ENCODE peak calls at places on chromosomes 16 and 17, in ten cellular contexts. One of them, this sample, is unnamed.
A peak's percentile ranks its signal among the peaks of the same experiment; 100 is the strongest.

GRCh38 chr17:64984776-64985521 is 65.7 kb upstream of the LRRC37A3 start:
- DNase-seq in dorsolateral prefrontal cortex: no peak
- DNase-seq in progenitor cell of endocrine pancreas: no peak
- DNase-seq in lung: no peak
- DNase-seq in left cardiac atrium: no peak
- DNase-seq in C1 segment of cervical spinal cord: no peak
- DNase-seq in hippocampal formation: no peak
- DNase-seq in stimulated activated CD4-positive, alpha-beta T cell treated with anti-CD3 and anti-CD28 coated beads, Interleukin-2, amount 100 ng/mL, for 24 hours: peak; percentile 42
- DNase-seq in heart left ventricle: no peak
- DNase-seq in activated CD8-positive, alpha-beta T cell treated with anti-CD3 and anti-CD28 coated beads, Interleukin-2, amount 10 ng/mL, durations not matched to agents 7 days and 5 days: peak; percentile 75
- DNase-seq in this sample: no peak

GRCh38 chr16:31149894-31150890 is at the start of gene PRSS36:
- DNase-seq in dorsolateral prefrontal cortex: no peak
- DNase-seq in progenitor cell of endocrine pancreas: no peak
- DNase-seq in lung: no peak
- DNase-seq in left cardiac atrium: no peak
- DNase-seq in C1 segment of cervical spinal cord: no peak
- DNase-seq in hippocampal formation: no peak
- DNase-seq in stimulated activated CD4-positive, alpha-beta T cell treated with anti-CD3 and anti-CD28 coated beads, Interleukin-2, amount 100 ng/mL, for 24 hours: no peak
- DNase-seq in heart left ventricle: no peak
- DNase-seq in activated CD8-positive, alpha-beta T cell treated with anti-CD3 and anti-CD28 coated beads, Interleukin-2, amount 10 ng/mL, durations not matched to agents 7 days and 5 days: no peak
- DNase-seq in this sample: no peak

GRCh38 chr16:22659933-22660332 is 149.2 kb downstream of the NPIPB5 start:
- DNase-seq in dorsolateral prefrontal cortex: no peak
- DNase-seq in progenitor cell of endocrine pancreas: no peak
- DNase-seq in lung: no peak
- DNase-seq in left cardiac atrium: no peak
- DNase-seq in C1 segment of cervical spinal cord: no peak
- DNase-seq in hippocampal formation: no peak
- DNase-seq in stimulated activated CD4-positive, alpha-beta T cell treated with anti-CD3 and anti-CD28 coated beads, Interleukin-2, amount 100 ng/mL, for 24 hours: no peak
- DNase-seq in heart left ventricle: no peak
- DNase-seq in activated CD8-positive, alpha-beta T cell treated with anti-CD3 and anti-CD28 coated beads, Interleukin-2, amount 10 ng/mL, durations not matched to agents 7 days and 5 days: no peak
- DNase-seq in this sample: no peak

GRCh38 chr17:71327376-71328059 is 793.3 kb upstream of the SOX9 start:
- DNase-seq in dorsolateral prefrontal cortex: no peak
- DNase-seq in progenitor cell of endocrine pancreas: no peak
- DNase-seq in lung: no peak
- DNase-seq in left cardiac atrium: no peak
- DNase-seq in C1 segment of cervical spinal cord: no peak
- DNase-seq in hippocampal formation: no peak
- DNase-seq in stimulated activated CD4-positive, alpha-beta T cell treated with anti-CD3 and anti-CD28 coated beads, Interleukin-2, amount 100 ng/mL, for 24 hours: no peak
- DNase-seq in heart left ventricle: no peak
- DNase-seq in activated CD8-positive, alpha-beta T cell treated with anti-CD3 and anti-CD28 coated beads, Interleukin-2, amount 10 ng/mL, durations not matched to agents 7 days and 5 days: no peak
- DNase-seq in this sample: no peak

GRCh38 chr17:52145496-52145895 is 13.0 kb downstream of the CA10 start:
- DNase-seq in dorsolateral prefrontal cortex: no peak
- DNase-seq in progenitor cell of endocrine pancreas: no peak
- DNase-seq in lung: no peak
- DNase-seq in left cardiac atrium: no peak
- DNase-seq in C1 segment of cervical spinal cord: no peak
- DNase-seq in hippocampal formation: no peak
- DNase-seq in stimulated activated CD4-positive, alpha-beta T cell treated with anti-CD3 and anti-CD28 coated beads, Interleukin-2, amount 100 ng/mL, for 24 hours: no peak
- DNase-seq in heart left ventricle: no peak
- DNase-seq in activated CD8-positive, alpha-beta T cell treated with anti-CD3 and anti-CD28 coated beads, Interleukin-2, amount 10 ng/mL, durations not matched to agents 7 days and 5 days: no peak
- DNase-seq in this sample: no peak

GRCh38 chr17:49508061-49508865 is 13.2 kb downstream of the NGFR start:
- DNase-seq in dorsolateral prefrontal cortex: no peak
- DNase-seq in progenitor cell of endocrine pancreas: no peak
- DNase-seq in lung: no peak
- DNase-seq in left cardiac atrium: peak; percentile 23
- DNase-seq in C1 segment of cervical spinal cord: no peak
- DNase-seq in hippocampal formation: no peak
- DNase-seq in stimulated activated CD4-positive, alpha-beta T cell treated with anti-CD3 and anti-CD28 coated beads, Interleukin-2, amount 100 ng/mL, for 24 hours: no peak
- DNase-seq in heart left ventricle: no peak
- DNase-seq in activated CD8-positive, alpha-beta T cell treated with anti-CD3 and anti-CD28 coated beads, Interleukin-2, amount 10 ng/mL, durations not matched to agents 7 days and 5 days: no peak
- DNase-seq in this sample: peak; percentile 42

GRCh38 chr17:63040816-63041215 is 74.8 kb downstream of the TANC2 start:
- DNase-seq in dorsolateral prefrontal cortex: no peak
- DNase-seq in progenitor cell of endocrine pancreas: no peak
- DNase-seq in lung: no peak
- DNase-seq in left cardiac atrium: no peak
- DNase-seq in C1 segment of cervical spinal cord: no peak
- DNase-seq in hippocampal formation: no peak
- DNase-seq in stimulated activated CD4-positive, alpha-beta T cell treated with anti-CD3 and anti-CD28 coated beads, Interleukin-2, amount 100 ng/mL, for 24 hours: no peak
- DNase-seq in heart left ventricle: no peak
- DNase-seq in activated CD8-positive, alpha-beta T cell treated with anti-CD3 and anti-CD28 coated beads, Interleukin-2, amount 10 ng/mL, durations not matched to agents 7 days and 5 days: no peak
- DNase-seq in this sample: no peak

GRCh38 chr16:27522173-27522707 is 27.5 kb downstream of the GTF3C1 start:
- DNase-seq in dorsolateral prefrontal cortex: no peak
- DNase-seq in progenitor cell of endocrine pancreas: no peak
- DNase-seq in lung: no peak
- DNase-seq in left cardiac atrium: no peak
- DNase-seq in C1 segment of cervical spinal cord: no peak
- DNase-seq in hippocampal formation: no peak
- DNase-seq in stimulated activated CD4-positive, alpha-beta T cell treated with anti-CD3 and anti-CD28 coated beads, Interleukin-2, amount 100 ng/mL, for 24 hours: no peak
- DNase-seq in heart left ventricle: peak; percentile 54
- DNase-seq in activated CD8-positive, alpha-beta T cell treated with anti-CD3 and anti-CD28 coated beads, Interleukin-2, amount 10 ng/mL, durations not matched to agents 7 days and 5 days: no peak
- DNase-seq in this sample: no peak

GRCh38 chr16:30896890-30897730 is 696 bp downstream of the CTF1 start:
- DNase-seq in dorsolateral prefrontal cortex: peak; percentile 87
- DNase-seq in progenitor cell of endocrine pancreas: peak; percentile 72
- DNase-seq in lung: peak; percentile 92
- DNase-seq in left cardiac atrium: peak; percentile 95
- DNase-seq in C1 segment of cervical spinal cord: peak; percentile 58
- DNase-seq in hippocampal formation: peak; percentile 92
- DNase-seq in stimulated activated CD4-positive, alpha-beta T cell treated with anti-CD3 and anti-CD28 coated beads, Interleukin-2, amount 100 ng/mL, for 24 hours: peak; percentile 84
- DNase-seq in heart left ventricle: peak; percentile 91
- DNase-seq in activated CD8-positive, alpha-beta T cell treated with anti-CD3 and anti-CD28 coated beads, Interleukin-2, amount 10 ng/mL, durations not matched to agents 7 days and 5 days: peak; percentile 85
- DNase-seq in this sample: peak; percentile 97

GRCh38 chr17:39548494-39548893 is 59.2 kb downstream of the NEUROD2 start:
- DNase-seq in dorsolateral prefrontal cortex: no peak
- DNase-seq in progenitor cell of endocrine pancreas: no peak
- DNase-seq in lung: no peak
- DNase-seq in left cardiac atrium: peak; percentile 53
- DNase-seq in C1 segment of cervical spinal cord: no peak
- DNase-seq in hippocampal formation: no peak
- DNase-seq in stimulated activated CD4-positive, alpha-beta T cell treated with anti-CD3 and anti-CD28 coated beads, Interleukin-2, amount 100 ng/mL, for 24 hours: no peak
- DNase-seq in heart left ventricle: peak; percentile 45
- DNase-seq in activated CD8-positive, alpha-beta T cell treated with anti-CD3 and anti-CD28 coated beads, Interleukin-2, amount 10 ng/mL, durations not matched to agents 7 days and 5 days: no peak
- DNase-seq in this sample: no peak